ENCODE peak calls at places on chromosomes 3 and 15, in seven cellular contexts. One of them, this sample, is unnamed. For H3K4me1, H3K36me3 and H3K9me3, the result is how much of the 10 kb centered on the place peaks cover.

GRCh38 chr15:78879517-78880241 is 7.0 kb downstream of the MORF4L1 start:
- ATAC-seq in CD4-positive, CD25-positive, alpha-beta regulatory T cell: no peak
- ATAC-seq in HepG2: no peak
- ATAC-seq in psoas muscle: no peak
- ATAC-seq in body of pancreas: no peak
- ATAC-seq in IMR-90: no peak
- ATAC-seq in pancreas: no peak
- ATAC-seq in this sample: no peak

GRCh38 chr3:31622636-31623288 is 90.0 kb downstream of the STT3B start:
- ATAC-seq in CD4-positive, CD25-positive, alpha-beta regulatory T cell: no peak
- ATAC-seq in HepG2: no peak
- ATAC-seq in psoas muscle: no peak
- ATAC-seq in body of pancreas: no peak
- ATAC-seq in IMR-90: no peak
- ATAC-seq in pancreas: no peak
- ATAC-seq in this sample: no peak

GRCh38 chr3:38507120-38507519 is 11.0 kb downstream of the EXOG start:
- ATAC-seq in CD4-positive, CD25-positive, alpha-beta regulatory T cell: no peak
- ATAC-seq in HepG2: no peak
- ATAC-seq in psoas muscle: no peak
- ATAC-seq in body of pancreas: no peak
- ATAC-seq in IMR-90: no peak
- ATAC-seq in pancreas: no peak
- ATAC-seq in this sample: no peak

GRCh38 chr3:61560452-61561373 is 658 bp upstream of the PTPRG start:
- ATAC-seq in CD4-positive, CD25-positive, alpha-beta regulatory T cell: no peak
- ATAC-seq in HepG2: peak
- ATAC-seq in psoas muscle: peak
- ATAC-seq in body of pancreas: peak
- ATAC-seq in IMR-90: peak
- ATAC-seq in pancreas: peak
- ATAC-seq in this sample: peak

GRCh38 chr15:51935466-51936118 is 36.0 kb downstream of the LEO1 start:
- ATAC-seq in CD4-positive, CD25-positive, alpha-beta regulatory T cell: no peak
- ATAC-seq in HepG2: no peak
- ATAC-seq in psoas muscle: no peak
- ATAC-seq in body of pancreas: no peak
- ATAC-seq in IMR-90: no peak
- ATAC-seq in pancreas: no peak
- ATAC-seq in this sample: no peak

GRCh38 chr15:29686079-29686425 is 136.2 kb downstream of the TJP1 start:
- ATAC-seq in CD4-positive, CD25-positive, alpha-beta regulatory T cell: no peak
- ATAC-seq in HepG2: no peak
- ATAC-seq in psoas muscle: no peak
- ATAC-seq in body of pancreas: no peak
- ATAC-seq in IMR-90: no peak
- ATAC-seq in pancreas: no peak
- ATAC-seq in this sample: no peak

GRCh38 chr3:18758047-18758704 is 333.0 kb upstream of the SATB1 start:
- ATAC-seq in CD4-positive, CD25-positive, alpha-beta regulatory T cell: peak
- ATAC-seq in HepG2: peak
- ATAC-seq in psoas muscle: no peak
- ATAC-seq in body of pancreas: peak
- ATAC-seq in IMR-90: no peak
- ATAC-seq in pancreas: peak
- ATAC-seq in this sample: no peak

GRCh38 chr15:56371495-56372147 is 6.4 kb downstream of the TEX9 start:
- ATAC-seq in CD4-positive, CD25-positive, alpha-beta regulatory T cell: no peak
- ATAC-seq in HepG2: no peak
- ATAC-seq in psoas muscle: no peak
- ATAC-seq in body of pancreas: no peak
- ATAC-seq in IMR-90: no peak
- ATAC-seq in pancreas: no peak
- ATAC-seq in this sample: no peak

GRCh38 chr15:32683906-32684584 is 33.8 kb upstream of the GREM1 start:
- ATAC-seq in CD4-positive, CD25-positive, alpha-beta regulatory T cell: no peak
- ATAC-seq in HepG2: no peak
- ATAC-seq in psoas muscle: no peak
- ATAC-seq in body of pancreas: no peak
- ATAC-seq in IMR-90: peak
- ATAC-seq in pancreas: no peak
- ATAC-seq in this sample: no peak

GRCh38 chr15:52496776-52497470 is 31.8 kb downstream of the MYO5A start:
- ATAC-seq in CD4-positive, CD25-positive, alpha-beta regulatory T cell: peak
- ATAC-seq in HepG2: no peak
- ATAC-seq in psoas muscle: peak
- ATAC-seq in body of pancreas: no peak
- ATAC-seq in IMR-90: peak
- ATAC-seq in pancreas: no peak
- ATAC-seq in this sample: no peak

GRCh38 chr3:46913644-46914043 is 36.1 kb downstream of the PTH1R start:
- ATAC-seq in CD4-positive, CD25-positive, alpha-beta regulatory T cell: no peak
- ATAC-seq in HepG2: no peak
- ATAC-seq in psoas muscle: peak
- ATAC-seq in body of pancreas: no peak
- ATAC-seq in IMR-90: no peak
- ATAC-seq in pancreas: no peak
- ATAC-seq in this sample: peak

GRCh38 chr3:150635526-150635925 is 32.4 kb downstream of the SELENOT start:
- ATAC-seq in CD4-positive, CD25-positive, alpha-beta regulatory T cell: peak
- ATAC-seq in HepG2: peak
- ATAC-seq in psoas muscle: no peak
- ATAC-seq in body of pancreas: no peak
- ATAC-seq in IMR-90: peak
- ATAC-seq in pancreas: no peak
- ATAC-seq in this sample: no peak

GRCh38 chr3:40690696-40691597 is 166.2 kb downstream of the ZNF621 start:
- ATAC-seq in CD4-positive, CD25-positive, alpha-beta regulatory T cell: no peak
- ATAC-seq in HepG2: peak
- ATAC-seq in psoas muscle: peak
- ATAC-seq in body of pancreas: peak
- ATAC-seq in IMR-90: no peak
- ATAC-seq in pancreas: peak
- ATAC-seq in this sample: peak

GRCh38 chr15:52652984-52653383 is 26.2 kb downstream of the ATOSA start:
- ATAC-seq in CD4-positive, CD25-positive, alpha-beta regulatory T cell: no peak
- ATAC-seq in HepG2: no peak
- ATAC-seq in psoas muscle: peak
- ATAC-seq in body of pancreas: no peak
- ATAC-seq in IMR-90: peak
- ATAC-seq in pancreas: no peak
- ATAC-seq in this sample: no peak

GRCh38 chr3:42936157-42936981 is 30.4 kb downstream of the ZNF662 start:
- ATAC-seq in CD4-positive, CD25-positive, alpha-beta regulatory T cell: no peak
- ATAC-seq in HepG2: no peak
- ATAC-seq in psoas muscle: peak
- ATAC-seq in body of pancreas: peak
- ATAC-seq in IMR-90: peak
- ATAC-seq in pancreas: peak
- ATAC-seq in this sample: peak

GRCh38 chr3:42431099-42431498 is 20.7 kb upstream of the LYZL4 start:
- ATAC-seq in CD4-positive, CD25-positive, alpha-beta regulatory T cell: no peak
- ATAC-seq in HepG2: no peak
- ATAC-seq in psoas muscle: no peak
- ATAC-seq in body of pancreas: no peak
- ATAC-seq in IMR-90: no peak
- ATAC-seq in pancreas: no peak
- ATAC-seq in this sample: no peak

GRCh38 chr3:107880702-107881101 is 210.1 kb downstream of the CD47 start:
- ATAC-seq in CD4-positive, CD25-positive, alpha-beta regulatory T cell: no peak
- ATAC-seq in HepG2: no peak
- ATAC-seq in psoas muscle: no peak
- ATAC-seq in body of pancreas: no peak
- ATAC-seq in IMR-90: no peak
- ATAC-seq in pancreas: no peak
- ATAC-seq in this sample: no peak

GRCh38 chr3:140298569-140299070 is 363.6 kb downstream of the CLSTN2 start:
- ATAC-seq in CD4-positive, CD25-positive, alpha-beta regulatory T cell: no peak
- ATAC-seq in HepG2: no peak
- ATAC-seq in psoas muscle: no peak
- ATAC-seq in body of pancreas: no peak
- ATAC-seq in IMR-90: no peak
- ATAC-seq in pancreas: no peak
- ATAC-seq in this sample: no peak

GRCh38 chr3:12136371-12136770 is 22.3 kb downstream of the TIMP4 start:
- ATAC-seq in CD4-positive, CD25-positive, alpha-beta regulatory T cell: no peak
- ATAC-seq in HepG2: no peak
- ATAC-seq in psoas muscle: no peak
- ATAC-seq in body of pancreas: no peak
- ATAC-seq in IMR-90: no peak
- ATAC-seq in pancreas: no peak
- ATAC-seq in this sample: no peak

GRCh38 chr3:123651449-123652345 is 66.8 kb upstream of the HACD2 start:
- ATAC-seq in CD4-positive, CD25-positive, alpha-beta regulatory T cell: no peak
- ATAC-seq in HepG2: no peak
- ATAC-seq in psoas muscle: no peak
- ATAC-seq in body of pancreas: no peak
- ATAC-seq in IMR-90: no peak
- ATAC-seq in pancreas: no peak
- ATAC-seq in this sample: no peak

GRCh38 chr3:59939826-59940426 is 890.1 kb upstream of the CFAP20DC start:
- ATAC-seq in CD4-positive, CD25-positive, alpha-beta regulatory T cell: peak
- ATAC-seq in HepG2: no peak
- ATAC-seq in psoas muscle: no peak
- ATAC-seq in body of pancreas: no peak
- ATAC-seq in IMR-90: no peak
- ATAC-seq in pancreas: no peak
- ATAC-seq in this sample: no peak

GRCh38 chr3:55664387-55664786 is 177.3 kb upstream of the WNT5A start:
- ATAC-seq in CD4-positive, CD25-positive, alpha-beta regulatory T cell: no peak
- ATAC-seq in HepG2: no peak
- ATAC-seq in psoas muscle: no peak
- ATAC-seq in body of pancreas: no peak
- ATAC-seq in IMR-90: no peak
- ATAC-seq in pancreas: no peak
- ATAC-seq in this sample: no peak

GRCh38 chr3:159669024-159669476 is 319.6 kb upstream of the IL12A start:
- ATAC-seq in CD4-positive, CD25-positive, alpha-beta regulatory T cell: no peak
- ATAC-seq in HepG2: no peak
- ATAC-seq in psoas muscle: no peak
- ATAC-seq in body of pancreas: no peak
- ATAC-seq in IMR-90: no peak
- ATAC-seq in pancreas: no peak
- ATAC-seq in this sample: no peak
- H3K4me1 ChIP-seq in CD4-positive, CD25-positive, alpha-beta regulatory T cell: under half
- H3K4me1 ChIP-seq in HepG2: under half
- H3K4me1 ChIP-seq in psoas muscle: under half
- H3K4me1 ChIP-seq in body of pancreas: under half
- H3K4me1 ChIP-seq in IMR-90: under half
- H3K4me1 ChIP-seq in pancreas: under half
- H3K4me1 ChIP-seq in this sample: under half

GRCh38 chr15:60383008-60383694 is 14.6 kb downstream of the ANXA2 start:
- ATAC-seq in CD4-positive, CD25-positive, alpha-beta regulatory T cell: no peak
- ATAC-seq in HepG2: no peak
- ATAC-seq in psoas muscle: no peak
- ATAC-seq in body of pancreas: no peak
- ATAC-seq in IMR-90: no peak
- ATAC-seq in pancreas: no peak
- ATAC-seq in this sample: no peak

GRCh38 chr15:60384526-60385127 is 13.2 kb downstream of the ANXA2 start:
- ATAC-seq in CD4-positive, CD25-positive, alpha-beta regulatory T cell: no peak
- ATAC-seq in HepG2: no peak
- ATAC-seq in psoas muscle: no peak
- ATAC-seq in body of pancreas: no peak
- ATAC-seq in IMR-90: no peak
- ATAC-seq in pancreas: no peak
- ATAC-seq in this sample: no peak

GRCh38 chr15:60385620-60386552 is 11.9 kb downstream of the ANXA2 start:
- ATAC-seq in CD4-positive, CD25-positive, alpha-beta regulatory T cell: no peak
- ATAC-seq in HepG2: no peak
- ATAC-seq in psoas muscle: no peak
- ATAC-seq in body of pancreas: no peak
- ATAC-seq in IMR-90: no peak
- ATAC-seq in pancreas: no peak
- ATAC-seq in this sample: no peak

GRCh38 chr15:60381148-60381788 is 16.5 kb downstream of the ANXA2 start:
- ATAC-seq in CD4-positive, CD25-positive, alpha-beta regulatory T cell: no peak
- ATAC-seq in HepG2: no peak
- ATAC-seq in psoas muscle: no peak
- ATAC-seq in body of pancreas: no peak
- ATAC-seq in IMR-90: no peak
- ATAC-seq in pancreas: no peak
- ATAC-seq in this sample: no peak

GRCh38 chr15:60384052-60384451 is 13.7 kb downstream of the ANXA2 start:
- ATAC-seq in CD4-positive, CD25-positive, alpha-beta regulatory T cell: no peak
- ATAC-seq in HepG2: no peak
- ATAC-seq in psoas muscle: no peak
- ATAC-seq in body of pancreas: no peak
- ATAC-seq in IMR-90: no peak
- ATAC-seq in pancreas: no peak
- ATAC-seq in this sample: no peak
- H3K36me3 ChIP-seq in CD4-positive, CD25-positive, alpha-beta regulatory T cell: under half
- H3K36me3 ChIP-seq in HepG2: under half
- H3K36me3 ChIP-seq in psoas muscle: under half
- H3K36me3 ChIP-seq in body of pancreas: under half
- H3K36me3 ChIP-seq in IMR-90: under half
- H3K36me3 ChIP-seq in pancreas: under half
- H3K36me3 ChIP-seq in this sample: half or more

GRCh38 chr15:20341901-20342605 is 199.5 kb downstream of the GOLGA6L6 start:
- ATAC-seq in CD4-positive, CD25-positive, alpha-beta regulatory T cell: peak
- ATAC-seq in HepG2: no peak
- ATAC-seq in psoas muscle: no peak
- ATAC-seq in body of pancreas: no peak
- ATAC-seq in IMR-90: no peak
- ATAC-seq in pancreas: no peak
- ATAC-seq in this sample: peak

GRCh38 chr15:20345401-20345958 is 196.1 kb downstream of the GOLGA6L6 start:
- ATAC-seq in CD4-positive, CD25-positive, alpha-beta regulatory T cell: no peak
- ATAC-seq in HepG2: no peak
- ATAC-seq in psoas muscle: no peak
- ATAC-seq in body of pancreas: no peak
- ATAC-seq in IMR-90: no peak
- ATAC-seq in pancreas: no peak
- ATAC-seq in this sample: no peak

GRCh38 chr15:20344601-20345400 is 196.8 kb downstream of the GOLGA6L6 start:
- ATAC-seq in CD4-positive, CD25-positive, alpha-beta regulatory T cell: no peak
- ATAC-seq in HepG2: no peak
- ATAC-seq in psoas muscle: no peak
- ATAC-seq in body of pancreas: no peak
- ATAC-seq in IMR-90: no peak
- ATAC-seq in pancreas: no peak
- ATAC-seq in this sample: no peak

GRCh38 chr15:20340331-20340811 is 201.2 kb downstream of the GOLGA6L6 start:
- ATAC-seq in CD4-positive, CD25-positive, alpha-beta regulatory T cell: no peak
- ATAC-seq in HepG2: peak
- ATAC-seq in psoas muscle: peak
- ATAC-seq in body of pancreas: peak
- ATAC-seq in IMR-90: no peak
- ATAC-seq in pancreas: peak
- ATAC-seq in this sample: peak

GRCh38 chr15:20340931-20341661 is 200.5 kb downstream of the GOLGA6L6 start:
- ATAC-seq in CD4-positive, CD25-positive, alpha-beta regulatory T cell: no peak
- ATAC-seq in HepG2: no peak
- ATAC-seq in psoas muscle: peak
- ATAC-seq in body of pancreas: peak
- ATAC-seq in IMR-90: no peak
- ATAC-seq in pancreas: peak
- ATAC-seq in this sample: peak
- H3K9me3 ChIP-seq in CD4-positive, CD25-positive, alpha-beta regulatory T cell: under half
- H3K9me3 ChIP-seq in HepG2: half or more
- H3K9me3 ChIP-seq in psoas muscle: under half
- H3K9me3 ChIP-seq in body of pancreas: under half
- H3K9me3 ChIP-seq in IMR-90: half or more
- H3K9me3 ChIP-seq in pancreas: under half
- H3K9me3 ChIP-seq in this sample: under half

GRCh38 chr15:65088643-65089021 is 12.1 kb downstream of the KBTBD13 start:
- ATAC-seq in CD4-positive, CD25-positive, alpha-beta regulatory T cell: no peak
- ATAC-seq in HepG2: peak
- ATAC-seq in psoas muscle: peak
- ATAC-seq in body of pancreas: no peak
- ATAC-seq in IMR-90: no peak
- ATAC-seq in pancreas: no peak
- ATAC-seq in this sample: peak
- H3K4me1 ChIP-seq in CD4-positive, CD25-positive, alpha-beta regulatory T cell: under half
- H3K4me1 ChIP-seq in HepG2: half or more
- H3K4me1 ChIP-seq in psoas muscle: under half
- H3K4me1 ChIP-seq in body of pancreas: under half
- H3K4me1 ChIP-seq in IMR-90: under half
- H3K4me1 ChIP-seq in pancreas: under half
- H3K4me1 ChIP-seq in this sample: half or more